ENCODE peak calls at places on chromosomes 11 and 22, in six cellular contexts. A is spleen, O is glutamatergic neuron, N is B cell, Z is stomach, I is neural progenitor cell. L is an unnamed sample.

GRCh38 chr22:47444746-47445065 is 682.3 kb downstream of the TBC1D22A start:
- DNase-seq in N (no peak), A (no peak), O (no peak), I (no peak), Z (no peak), L (no peak)

GRCh38 chr11:12599408-12600143 is 74.6 kb upstream of the TEAD1 start:
- DNase-seq in N (no peak), O (peak), A (peak), Z (peak), I (peak), L (no peak)

GRCh38 chr22:17258015-17258827 is 39.0 kb upstream of the ADA2 start:
- DNase-seq in A (peak), I (peak), O (peak), N (peak), Z (peak), L (no peak)

GRCh38 chr11:117738246-117738957 is 58.6 kb downstream of the DSCAML1 start:
- DNase-seq in A (peak), O (no peak), Z (no peak), I (no peak), N (no peak), L (no peak)

GRCh38 chr11:85154294-85154693 is 472.9 kb downstream of the DLG2 start:
- DNase-seq in I (no peak), N (no peak), Z (no peak), A (no peak), O (no peak), L (no peak)

GRCh38 chr11:126992065-126992803 is 8.3 kb downstream of the KIRREL3 start:
- DNase-seq in Z (no peak), N (no peak), O (no peak), A (no peak), I (no peak), L (no peak)

GRCh38 chr11:35099278-35100018 is 39.5 kb upstream of the CD44 start:
- DNase-seq in O (no peak), Z (no peak), N (no peak), I (no peak), A (no peak), L (no peak)

GRCh38 chr11:1297011-1297575 is 12.3 kb downstream of the TOLLIP start:
- DNase-seq in N (peak), A (peak), O (no peak), I (no peak), Z (peak), L (no peak)

GRCh38 chr22:48334971-48335370 is 1492.7 kb downstream of the BRD1 start:
- DNase-seq in O (no peak), Z (no peak), I (no peak), A (no peak), N (no peak), L (no peak)

GRCh38 chr11:100876826-100877545 is 189.9 kb downstream of the ARHGAP42 start:
- DNase-seq in O (no peak), Z (no peak), A (no peak), N (no peak), I (no peak), L (no peak)

GRCh38 chr11:67694875-67695555 is 20.6 kb upstream of the ALDH3B2 start:
- DNase-seq in Z (no peak), N (no peak), I (no peak), A (no peak), O (no peak), L (no peak)

GRCh38 chr11:67697846-67698245 is 23.4 kb upstream of the ALDH3B2 start:
- DNase-seq in Z (no peak), I (no peak), N (no peak), O (no peak), A (no peak), L (no peak)

GRCh38 chr11:67698247-67698646 is 23.8 kb upstream of the ALDH3B2 start:
- DNase-seq in Z (no peak), I (no peak), A (no peak), N (no peak), O (no peak), L (no peak)

GRCh38 chr11:67696998-67697397 is 22.6 kb upstream of the ALDH3B2 start:
- DNase-seq in I (no peak), Z (no peak), N (no peak), O (no peak), A (no peak), L (no peak)

DNA sequence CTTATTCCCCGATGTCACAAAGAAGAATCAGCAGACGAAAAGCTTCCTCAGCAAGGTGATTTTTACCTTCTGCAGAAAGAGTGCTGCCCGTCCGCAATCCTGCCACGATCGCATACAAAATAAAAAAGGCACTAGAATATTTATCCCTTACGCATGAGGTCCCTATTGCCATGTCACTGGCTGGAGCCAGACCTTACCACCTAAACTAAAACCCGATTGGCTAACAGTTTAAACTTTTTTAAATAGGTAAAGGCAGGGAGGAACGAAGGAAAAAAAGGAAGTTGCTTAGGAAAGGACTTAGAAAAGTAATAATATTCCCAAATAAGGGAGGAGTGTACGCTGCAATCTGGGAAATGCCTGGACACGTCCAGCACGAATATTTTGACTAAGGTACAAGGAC is 21.2 kb upstream of the ALDH3B2 start:
- DNase-seq in I (no peak), N (no peak), O (no peak), A (no peak), Z (no peak), L (no peak)
- TF ChIP-seq CTCF in I (no peak), N (no peak), O (no peak), A (no peak), Z (no peak), L (no peak)

DNA sequence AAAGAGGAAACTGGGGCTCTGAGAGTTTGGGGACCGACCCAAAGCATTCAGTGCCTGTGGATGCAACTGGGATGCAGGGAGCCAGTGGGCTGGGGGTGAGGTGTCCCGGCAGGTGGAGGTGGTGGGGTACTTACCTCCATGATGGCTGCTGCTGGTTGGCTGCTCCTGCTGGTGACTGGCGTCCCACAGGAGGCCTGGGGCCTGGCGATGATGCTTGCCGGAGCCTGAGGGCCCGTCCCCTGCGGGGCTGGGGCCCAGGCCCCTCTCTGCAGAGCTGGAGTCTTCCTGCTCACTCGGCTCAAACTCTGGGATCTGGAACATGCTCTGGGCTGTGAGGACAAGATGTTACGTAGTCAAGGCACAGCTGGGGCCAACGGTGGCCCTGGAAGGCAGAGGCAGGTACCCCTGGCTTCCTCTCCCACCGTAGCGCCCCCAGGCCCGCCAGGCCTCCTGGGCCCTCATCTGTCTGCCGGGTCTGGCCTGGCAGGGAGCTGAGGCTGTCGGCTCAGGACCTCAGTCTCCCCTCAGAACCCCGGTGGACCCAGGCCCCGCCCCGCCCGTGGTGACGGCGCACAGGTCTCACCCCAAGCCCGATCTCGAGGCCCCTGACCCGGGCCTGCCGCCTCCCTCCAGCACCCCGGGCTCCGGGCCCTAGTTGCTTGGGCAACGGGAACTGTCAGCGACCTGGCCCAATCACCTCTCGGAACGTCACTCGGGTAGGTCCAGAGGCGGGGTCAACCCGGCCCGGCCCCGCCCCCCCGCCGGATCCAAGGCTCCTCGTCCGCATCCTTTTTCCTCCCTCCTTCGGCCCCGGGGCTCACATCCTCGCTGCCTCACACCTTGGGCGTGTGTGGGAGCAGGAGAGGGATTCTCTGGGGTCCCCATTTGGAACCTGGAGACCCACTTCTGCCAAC is at the start of gene BAD:
- DNase-seq in A (peak), Z (peak), N (peak), I (peak), O (peak), L (peak)
- TF ChIP-seq CTCF in A (no peak), Z (no peak), N (no peak), I (no peak), O (no peak), L (no peak)

GRCh38 chr11:2375341-2375853 is 1.7 kb upstream of the CD81 start:
- DNase-seq in Z (no peak), N (no peak), A (no peak), O (no peak), I (no peak), L (peak)
- TF ChIP-seq CTCF in Z (no peak), N (no peak), A (no peak), O (no peak), I (no peak), L (no peak)

DNA sequence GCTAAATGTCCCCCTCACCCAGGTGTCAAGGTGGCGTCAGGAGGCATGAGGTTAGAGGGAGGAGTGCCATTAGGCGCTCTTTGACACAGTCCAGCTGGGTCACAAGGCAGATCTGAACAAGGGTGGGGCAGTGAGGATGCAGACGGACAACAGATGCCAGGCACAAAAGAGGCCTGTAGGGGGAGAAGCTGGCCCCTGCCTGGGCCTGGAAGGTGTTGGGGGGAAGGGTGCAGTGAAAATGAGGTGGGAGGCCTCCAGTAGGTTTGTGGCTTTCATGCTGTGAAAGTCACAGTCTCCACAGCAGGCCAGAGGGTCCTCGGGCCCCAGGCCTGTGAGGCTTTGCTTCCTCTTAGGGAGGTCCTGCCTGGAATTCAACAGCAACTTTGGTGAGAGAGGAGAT is 85.0 kb upstream of the PLET1 start:
- DNase-seq in N (no peak), I (peak), A (no peak), O (peak), Z (no peak), L (no peak)
- TF ChIP-seq CTCF in N (no peak), I (peak), A (no peak), O (no peak), Z (no peak), L (peak)

DNA sequence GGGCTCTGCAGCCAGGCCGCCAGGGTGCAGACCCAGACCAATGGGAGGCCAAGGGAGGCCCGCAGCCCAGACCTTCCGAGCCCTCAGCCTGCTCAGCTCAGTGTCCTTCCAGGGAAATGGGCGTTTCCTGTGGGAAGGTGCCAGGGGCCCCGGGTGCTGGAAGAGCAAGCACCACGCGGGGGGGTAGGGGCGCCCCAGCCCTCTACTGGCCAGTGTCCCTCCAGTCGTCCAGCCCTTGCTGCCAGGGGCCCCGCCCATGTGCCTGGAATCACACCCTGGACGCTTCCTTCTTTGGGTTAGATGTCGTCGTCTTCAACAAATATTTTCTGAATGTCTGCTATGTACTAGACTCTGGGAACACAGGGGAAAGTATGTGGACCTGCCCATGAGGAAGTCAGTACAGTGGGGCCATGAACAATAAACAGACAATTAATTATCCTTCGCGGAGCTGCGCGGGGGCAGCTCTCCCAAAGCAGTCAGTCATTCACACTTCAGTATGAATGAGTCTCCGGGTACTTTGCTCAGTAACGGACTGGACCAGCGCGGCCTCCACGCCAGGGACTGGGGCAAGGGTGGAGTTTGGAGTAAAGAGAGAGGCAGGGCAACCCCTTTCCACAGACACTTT is 60.2 kb downstream of the CDKN1C start:
- DNase-seq in I (no peak), O (peak), N (no peak), A (no peak), Z (peak), L (no peak)
- TF ChIP-seq CTCF in I (no peak), O (no peak), N (no peak), A (peak), Z (no peak), L (peak)

GRCh38 chr11:74121804-74122203 is 49.0 kb downstream of the C2CD3 start:
- DNase-seq in O (no peak), A (no peak), I (no peak), Z (no peak), N (no peak), L (no peak)

GRCh38 chr11:74123008-74123448 is 47.8 kb downstream of the C2CD3 start:
- DNase-seq in Z (no peak), I (no peak), O (no peak), A (no peak), N (no peak), L (no peak)
- TF ChIP-seq CTCF in Z (no peak), I (no peak), O (no peak), A (no peak), N (no peak), L (peak)

DNA sequence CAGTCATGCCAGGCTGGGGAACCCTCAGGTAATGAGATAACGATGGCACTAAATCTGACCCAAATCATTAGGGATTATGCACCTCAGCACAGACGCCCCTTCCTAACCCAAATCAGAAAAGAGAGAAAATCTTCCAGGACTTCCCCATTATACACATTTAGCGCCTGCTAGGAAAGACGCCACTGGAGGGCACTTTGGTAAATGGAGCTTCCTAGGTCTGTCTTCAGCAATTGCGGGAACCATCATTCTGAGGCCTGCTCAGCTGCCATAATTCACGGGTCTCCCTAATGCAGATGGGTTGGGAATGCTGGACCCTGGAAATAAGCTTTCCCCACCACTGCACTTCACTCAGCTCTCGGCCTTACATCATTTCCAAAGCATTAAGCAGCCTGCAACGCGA is 86.2 kb upstream of the OPCML start:
- DNase-seq in A (no peak), I (no peak), Z (no peak), N (no peak), O (no peak), L (no peak)
- TF ChIP-seq CTCF in A (no peak), I (no peak), Z (no peak), N (no peak), O (no peak), L (no peak)

GRCh38 chr11:59614277-59615131 is 1.1 kb downstream of the OSBP start:
- DNase-seq in A (no peak), N (no peak), Z (no peak), I (no peak), O (no peak), L (no peak)
- TF ChIP-seq CTCF in A (no peak), N (no peak), Z (no peak), I (no peak), O (no peak), L (no peak)

DNA sequence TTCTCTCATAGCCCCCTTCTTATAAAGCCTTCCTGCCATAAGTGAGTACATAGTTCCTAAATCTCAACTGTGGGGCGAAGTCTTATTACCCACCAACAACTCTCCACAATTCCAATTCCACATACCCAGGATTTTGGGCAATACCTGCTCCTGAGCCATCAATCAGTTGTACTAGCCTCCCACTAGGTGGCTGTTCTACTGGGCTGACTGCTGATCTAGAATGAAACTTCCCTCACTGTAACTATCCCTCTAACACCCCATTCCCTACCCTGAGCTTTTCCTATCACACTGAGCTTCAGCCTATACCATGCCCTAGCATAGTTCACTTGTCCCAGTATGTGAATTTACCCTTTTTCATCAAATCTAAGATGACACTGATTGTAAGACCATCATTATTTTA is 52.5 kb downstream of the RRAS2 start:
- DNase-seq in Z (no peak), N (no peak), O (no peak), A (no peak), I (peak), L (no peak)
- TF ChIP-seq CTCF in Z (no peak), N (no peak), O (no peak), A (no peak), I (peak), L (peak)

GRCh38 chr11:120332822-120333716 is 3.1 kb upstream of the ARHGEF12 start:
- DNase-seq in A (no peak), Z (no peak), N (no peak), O (no peak), I (no peak), L (no peak)
- TF ChIP-seq CTCF in A (no peak), Z (no peak), N (no peak), O (no peak), I (no peak), L (no peak)